ENCODE peak calls at places on chromosomes 1 and 21, in ten cellular contexts. V is NCI-H748 treated with DMSO at 0.1 percent for 48 hours, J is HuH-7, A is mesendoderm, H is kidney glomerular epithelial cell, I is NCI-H1092 treated with DMSO at 0.1 percent for 48 hours, T is aorta, E is A172, C is neural crest cell, N is progenitor cell of endocrine pancreas. B is an unnamed sample.
A peak's percentile ranks its signal among the peaks of the same experiment; 100 is the strongest.

GRCh38 chr1:168689726-168690602 is 39.0 kb downstream of the DPT start:
- DNase-seq in V (no peak), J (no peak), A (no peak), H (peak; percentile 47), I (no peak), T (peak; percentile 51), E (no peak), C (no peak), N (no peak), B (peak; percentile 16)

GRCh38 chr21:45643021-45643980 is at the start of gene PCBP3:
- DNase-seq in V (peak; percentile 91), J (no peak), A (peak; percentile 97), H (peak; percentile 80), I (peak; percentile 99), T (peak; percentile 97), E (no peak), C (peak; percentile 98), N (peak; percentile 91), B (peak; percentile 99)

GRCh38 chr1:187390157-187390556 is 561.4 kb downstream of the PLA2G4A start:
- DNase-seq in V (no peak), J (no peak), A (peak; percentile 92), H (no peak), I (no peak), T (no peak), E (peak; percentile 32), C (no peak), N (no peak), B (no peak)

GRCh38 chr1:8712413-8713229 is 104.8 kb downstream of the RERE start:
- DNase-seq in V (peak; percentile 96), J (peak; percentile 46), A (peak; percentile 79), H (peak; percentile 79), I (peak; percentile 96), T (no peak), E (peak; percentile 59), C (no peak), N (no peak), B (peak; percentile 76)

GRCh38 chr21:41926068-41926806 is 27.6 kb downstream of the C2CD2 start:
- DNase-seq in V (no peak), J (peak; percentile 48), A (peak; percentile 86), H (peak; percentile 42), I (no peak), T (no peak), E (peak; percentile 70), C (no peak), N (no peak), B (peak; percentile 10)

GRCh38 chr1:40315795-40316594 is 1.1 kb downstream of the COL9A2 start:
- DNase-seq in V (peak; percentile 98), J (peak; percentile 67), A (peak; percentile 89), H (no peak), I (peak; percentile 73), T (no peak), E (no peak), C (peak; percentile 25), N (no peak), B (peak; percentile 65)

GRCh38 chr1:119859647-119860046 is 36.7 kb downstream of the ADAM30 start:
- DNase-seq in V (no peak), J (no peak), A (no peak), H (peak; percentile 23), I (no peak), T (no peak), E (peak; percentile 71), C (no peak), N (no peak), B (no peak)

GRCh38 chr1:54949971-54950360 is 30.5 kb upstream of the TMEM61 start:
- DNase-seq in V (no peak), J (no peak), A (no peak), H (no peak), I (no peak), T (no peak), E (no peak), C (no peak), N (no peak), B (no peak)

GRCh38 chr1:52706136-52706670 is 8.1 kb upstream of the COA7 start:
- DNase-seq in V (no peak), J (no peak), A (no peak), H (no peak), I (no peak), T (no peak), E (no peak), C (no peak), N (no peak), B (no peak)

GRCh38 chr1:26468911-26469310 is 3.3 kb upstream of the HMGN2 start:
- DNase-seq in V (no peak), J (no peak), A (no peak), H (no peak), I (peak; percentile 80), T (no peak), E (no peak), C (no peak), N (no peak), B (peak; percentile 75)

GRCh38 chr1:243490748-243491686 is 235.2 kb downstream of the SDCCAG8 start:
- DNase-seq in V (no peak), J (no peak), A (no peak), H (no peak), I (no peak), T (peak; percentile 44), E (no peak), C (no peak), N (no peak), B (no peak)